ENCODE peak calls at places on chromosomes 3 and 15, in nine cellular contexts. Q is A549, M is kidney, V is psoas muscle, T is tibial nerve, S is foreskin fibroblast, Z is ascending aorta, L is prostate gland, A is mucosa of descending colon. C is an unnamed sample.

GRCh38 chr3:196189608-196190347 is 21.4 kb downstream of the ZDHHC19 start:
- DNase-seq in S (no peak), Z (no peak), A (no peak), M (no peak), L (no peak), T (no peak), Q (no peak), V (no peak), C (no peak)

GRCh38 chr3:49357466-49358216 is 512 bp downstream of the GPX1 start:
- DNase-seq in A (peak; percentile 62), Z (no peak), V (peak; percentile 62), Q (peak; percentile 46), L (peak; percentile 29), S (peak; percentile 85), M (peak; percentile 89), T (peak; percentile 31), C (no peak)

GRCh38 chr3:7650466-7650865 is 789.6 kb downstream of the GRM7 start:
- DNase-seq in T (no peak), V (no peak), Q (no peak), M (no peak), L (no peak), A (no peak), Z (no peak), S (no peak), C (no peak)

GRCh38 chr3:17632401-17633100 is 109.9 kb downstream of the TBC1D5 start:
- DNase-seq in Q (peak; percentile 69), M (no peak), S (peak; percentile 55), Z (no peak), A (peak; percentile 3), L (no peak), T (no peak), V (peak; percentile 20), C (no peak)

GRCh38 chr3:125591116-125591755 is 4.1 kb downstream of the OSBPL11 start:
- DNase-seq in T (no peak), V (no peak), S (no peak), A (no peak), M (no peak), L (no peak), Q (no peak), Z (no peak), C (no peak)

GRCh38 chr3:14154895-14155432 is 23.4 kb downstream of the XPC start:
- DNase-seq in Q (no peak), M (peak; percentile 54), Z (no peak), A (no peak), L (no peak), V (no peak), T (no peak), S (no peak), C (no peak)

GRCh38 chr3:67640023-67640660 is 14.3 kb downstream of the SUCLG2 start:
- DNase-seq in Q (no peak), S (peak; percentile 34), A (no peak), M (no peak), Z (no peak), V (no peak), T (no peak), L (no peak), C (no peak)

GRCh38 chr3:177818712-177819111 is 621.4 kb upstream of the TBL1XR1 start:
- DNase-seq in Z (no peak), V (no peak), M (no peak), S (no peak), L (no peak), Q (no peak), A (no peak), T (no peak), C (no peak)

GRCh38 chr3:194283218-194284006 is 67.7 kb downstream of the CPN2 start:
- DNase-seq in Z (no peak), M (no peak), Q (no peak), V (peak; percentile 35), T (no peak), L (no peak), S (no peak), A (no peak), C (no peak)

GRCh38 chr3:42097166-42097946 is 6.2 kb downstream of the TRAK1 start:
- DNase-seq in S (peak; percentile 67), L (no peak), Z (no peak), V (no peak), A (no peak), Q (no peak), M (no peak), T (no peak), C (no peak)

GRCh38 chr15:57138260-57138895 is 219.9 kb downstream of the TCF12 start:
- DNase-seq in A (peak; percentile 61), L (no peak), Z (no peak), Q (peak; percentile 79), M (no peak), V (no peak), T (peak; percentile 41), S (peak; percentile 41), C (peak; percentile 35)

GRCh38 chr3:191085091-191085490 is 114.0 kb upstream of the OSTN start:
- DNase-seq in S (peak; percentile 24), A (no peak), V (no peak), Z (no peak), Q (no peak), T (no peak), L (no peak), M (no peak), C (no peak)

GRCh38 chr3:97825101-97825500 is 3.3 kb downstream of the CRYBG3 start:
- DNase-seq in Z (no peak), T (no peak), M (no peak), S (no peak), L (no peak), A (no peak), V (no peak), Q (no peak), C (no peak)

GRCh38 chr3:140499114-140499757 is 178.6 kb upstream of the TRIM42 start:
- DNase-seq in M (no peak), Q (peak; percentile 13), V (no peak), Z (no peak), L (no peak), S (no peak), T (no peak), A (no peak), C (no peak)

DNA sequence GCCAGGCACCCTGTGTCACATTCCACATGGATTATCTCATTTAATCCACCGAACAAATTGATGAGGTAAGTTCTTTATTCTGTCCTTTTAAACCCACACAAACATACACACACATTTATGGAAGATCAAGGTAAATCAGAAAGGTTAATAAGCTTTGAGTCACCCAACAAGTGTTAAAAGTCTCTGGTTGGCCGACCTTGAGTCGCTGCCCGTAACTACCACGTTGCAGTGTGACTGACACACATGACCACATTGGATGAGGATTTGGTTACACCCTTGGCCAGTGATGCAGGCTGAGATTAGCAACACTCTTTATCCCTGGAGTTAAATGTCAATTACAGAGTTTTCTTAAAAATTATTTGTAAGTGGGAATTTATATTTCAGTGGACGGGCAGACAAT is 19.2 kb downstream of the FOXP1 start:
- DNase-seq in L (no peak), Q (no peak), V (peak; percentile 39), T (peak; percentile 32), S (no peak), Z (no peak), M (no peak), A (no peak), C (no peak)
- H3K4me3 ChIP-seq in L (no peak overlapping the region), Q (no peak overlapping the region), V (no peak overlapping the region), T (no peak overlapping the region), S (no peak overlapping the region), Z (no peak overlapping the region), M (no peak overlapping the region), A (no peak overlapping the region), C (no peak overlapping the region)

GRCh38 chr3:129166579-129167332 is 5.9 kb upstream of the ISY1 start:
- DNase-seq in S (no peak), A (no peak), Z (no peak), V (no peak), L (no peak), M (no peak), Q (no peak), T (no peak), C (no peak)

GRCh38 chr3:129160891-129161859 is at the start of gene ISY1:
- DNase-seq in Q (peak; percentile 95), M (peak; percentile 96), V (peak; percentile 89), L (peak; percentile 89), T (peak; percentile 88), S (peak; percentile 94), A (peak; percentile 90), Z (peak; percentile 47), C (peak; percentile 91)

GRCh38 chr3:129164500-129164899 is 3.6 kb upstream of the ISY1 start:
- DNase-seq in Q (no peak), A (no peak), S (no peak), Z (no peak), M (no peak), L (no peak), T (no peak), V (no peak), C (no peak)

GRCh38 chr3:129161860-129162271 is 1.0 kb upstream of the ISY1 start:
- DNase-seq in S (peak; percentile 13), T (no peak), V (no peak), L (no peak), M (no peak), Z (no peak), Q (no peak), A (no peak), C (no peak)

GRCh38 chr3:129162729-129163579 is 2.1 kb upstream of the ISY1 start:
- DNase-seq in Q (peak; percentile 17), Z (no peak), M (no peak), S (no peak), L (no peak), T (no peak), V (no peak), A (no peak), C (no peak)
- TF ChIP-seq CTCF in Q (no peak), Z (peak; percentile 7), M (no peak), S (peak; percentile 20), L (no peak), T (no peak), V (no peak), A (no peak), C (peak; percentile 14)

DNA sequence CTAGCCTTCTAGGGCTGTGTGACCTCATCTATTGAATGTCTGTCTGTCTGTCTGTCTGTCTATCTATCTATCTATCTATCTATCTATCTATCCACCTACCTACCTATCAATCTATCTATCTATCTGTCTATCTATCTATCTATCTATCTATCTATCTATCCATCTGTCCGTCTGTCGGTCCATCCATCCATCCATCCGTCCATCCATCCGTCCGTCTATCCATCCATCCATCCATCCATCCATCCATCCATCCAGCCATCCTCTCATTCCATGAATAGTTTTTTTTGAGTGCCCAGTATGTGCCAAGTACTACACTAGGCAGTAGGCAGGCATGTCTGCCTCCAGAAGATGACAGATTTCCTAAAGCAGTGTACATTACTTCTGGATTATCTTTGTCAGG is 122.5 kb downstream of the FOXB1 start:
- DNase-seq in A (no peak), Z (no peak), L (no peak), V (no peak), T (no peak), Q (no peak), M (no peak), S (no peak), C (no peak)
- H3K4me3 ChIP-seq in A (no peak overlapping the region), Z (no peak overlapping the region), L (no peak overlapping the region), V (no peak overlapping the region), T (no peak overlapping the region), Q (no peak overlapping the region), M (no peak overlapping the region), S (no peak overlapping the region), C (no peak overlapping the region)

DNA sequence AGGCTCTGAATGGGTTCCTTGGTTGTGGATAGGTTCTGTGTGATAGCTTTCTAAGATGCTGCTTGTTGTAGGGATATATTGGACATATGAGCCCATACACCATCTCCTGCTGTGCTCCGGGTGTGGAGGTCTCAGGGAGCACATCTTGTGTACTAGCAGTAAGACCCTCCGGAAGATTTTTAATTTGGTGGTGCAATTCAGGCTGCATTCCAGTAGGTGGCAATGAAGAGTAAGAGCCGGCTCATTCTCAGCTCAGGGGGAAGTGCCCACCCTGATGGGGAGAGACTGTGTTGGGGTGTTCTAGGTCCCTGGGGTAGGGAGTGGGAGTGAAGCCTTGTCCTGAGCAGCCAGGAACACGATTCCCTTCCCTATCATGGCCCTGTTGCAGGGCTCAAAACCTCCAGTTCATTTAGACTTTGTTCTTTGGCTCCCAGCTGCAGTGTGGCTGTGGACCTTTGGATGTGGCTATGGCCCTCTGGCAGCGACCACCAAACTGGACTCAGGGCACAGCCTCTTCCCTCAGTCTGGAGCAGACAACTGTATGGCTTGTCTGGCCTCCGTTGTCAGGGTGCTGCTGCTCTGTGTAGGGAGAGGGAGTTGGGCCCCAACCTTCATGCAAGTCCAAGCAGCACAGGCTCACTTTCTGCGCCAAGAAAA is 104.7 kb downstream of the UNC13C start:
- DNase-seq in Q (peak; percentile 3), L (no peak), A (peak; percentile 4), T (no peak), M (peak; percentile 51), Z (no peak), V (no peak), S (no peak), C (no peak)
- TF ChIP-seq CTCF in Q (peak; percentile 42), L (peak; percentile 18), A (peak; percentile 48), T (peak; percentile 38), M (peak; percentile 62), Z (peak; percentile 57), V (peak; percentile 37), S (peak; percentile 40), C (peak; percentile 69)

C was measured in LNCaP clone FGC.